ENCODE peak calls at places on chromosome 11, in five cellular contexts. J, A, M, T and U are unnamed samples.

GRCh38 chr11:102599642-102600261 is 25.4 kb downstream of the MMP20 start:
- DNase-seq in M (no peak), A (no peak), J (peak; percentile 99), T (no peak), U (no peak)

GRCh38 chr11:65132238-65132987 is 1.9 kb downstream of the SYVN1 start:
- DNase-seq in M (no peak), A (peak; percentile 16), J (no peak), T (no peak), U (peak; percentile 84)

GRCh38 chr11:113162590-113162961 is 151.8 kb upstream of the TTC12 start:
- DNase-seq in J (no peak), T (peak; percentile 9), M (no peak), A (peak; percentile 69), U (no peak)

GRCh38 chr11:7020183-7020917 is at the start of the genes NLRP14 and ZNF214:
- DNase-seq in A (peak; percentile 97), M (peak; percentile 71), T (no peak), J (peak; percentile 78), U (peak; percentile 15)

GRCh38 chr11:129374081-129374992 is 1.3 kb upstream of the BARX2 start:
- DNase-seq in T (no peak), M (no peak), J (no peak), A (no peak), U (no peak)

GRCh38 chr11:12397953-12398352 is 20.6 kb downstream of the PARVA start:
- DNase-seq in J (no peak), M (no peak), T (no peak), A (peak; percentile 72), U (no peak)

GRCh38 chr11:76660533-76661305 is 9.8 kb downstream of the LRRC32 start:
- DNase-seq in M (no peak), J (no peak), T (no peak), A (peak; percentile 15), U (no peak)

GRCh38 chr11:134125507-134125906 is 56.6 kb downstream of the JAM3 start:
- DNase-seq in J (no peak), T (no peak), M (no peak), A (no peak), U (no peak)

GRCh38 chr11:7511405-7511804 is 2.4 kb upstream of the PPFIBP2 start:
- DNase-seq in T (peak; percentile 80), M (no peak), J (no peak), A (peak; percentile 33), U (no peak)

GRCh38 chr11:65882191-65883057 is 2.8 kb downstream of the CTSW start:
- DNase-seq in J (no peak), A (peak; percentile 19), T (no peak), M (no peak), U (no peak)

GRCh38 chr11:100562102-100562501 is 125.0 kb upstream of the ARHGAP42 start:
- DNase-seq in A (no peak), J (peak; percentile 88), M (no peak), T (no peak), U (no peak)

GRCh38 chr11:103659138-103659734 is 377.2 kb upstream of the DDI1 start:
- DNase-seq in M (no peak), A (no peak), J (peak; percentile 34), T (peak; percentile 4), U (no peak)

GRCh38 chr11:115869780-115870431 is 365.7 kb upstream of the CADM1 start:
- DNase-seq in J (peak; percentile 33), A (no peak), T (peak; percentile 48), M (no peak), U (peak; percentile 39)

GRCh38 chr11:106001304-106002012 is 20.6 kb downstream of the MSANTD4 start:
- DNase-seq in M (no peak), T (no peak), J (peak; percentile 23), A (no peak), U (no peak)